ENCODE peak calls at places on chromosomes 6 and 20, in seven cellular contexts. J is MM.1S, S is cardiac muscle cell, W is PC-3, T is SJSA1, O is brain microvascular endothelial cell, A is ascending aorta. F is an unnamed sample.

GRCh38 chr6:38567436-38567835 is 72.3 kb downstream of the BTBD9 start:
- DNase-seq in J (no peak), S (peak; percentile 89), W (peak; percentile 84), T (peak; percentile 61), O (peak; percentile 92), A (no peak), F (no peak)

GRCh38 chr6:15066433-15067337 is 179.2 kb upstream of the JARID2 start:
- DNase-seq in J (no peak), S (peak; percentile 88), W (peak; percentile 34), T (no peak), O (peak; percentile 86), A (peak; percentile 53), F (no peak)

GRCh38 chr6:157314705-157315321 is 8.5 kb downstream of the TMEM242 start:
- DNase-seq in J (peak; percentile 69), S (peak; percentile 86), W (peak; percentile 75), T (no peak), O (peak; percentile 57), A (no peak), F (peak; percentile 81)

GRCh38 chr6:111263837-111264236 is 176.5 kb downstream of the SLC16A10 start:
- DNase-seq in J (no peak), S (peak; percentile 46), W (peak; percentile 73), T (no peak), O (peak; percentile 72), A (no peak), F (no peak)

GRCh38 chr6:75113446-75113845 is 92.4 kb downstream of the COL12A1 start:
- DNase-seq in J (no peak), S (peak; percentile 45), W (no peak), T (no peak), O (no peak), A (no peak), F (no peak)

GRCh38 chr6:135703621-135704020 is 147.9 kb upstream of the PDE7B start:
- DNase-seq in J (peak; percentile 58), S (peak; percentile 43), W (no peak), T (no peak), O (no peak), A (no peak), F (no peak)

GRCh38 chr20:39534846-39535245 is 572.7 kb downstream of the DHX35 start:
- DNase-seq in J (no peak), S (no peak), W (no peak), T (no peak), O (no peak), A (no peak), F (no peak)

GRCh38 chr20:33583154-33583553 is 79.0 kb upstream of the C20orf144 start:
- DNase-seq in J (no peak), S (no peak), W (no peak), T (no peak), O (no peak), A (no peak), F (no peak)

GRCh38 chr6:18601515-18602035 is 214.4 kb downstream of the RNF144B start:
- DNase-seq in J (no peak), S (no peak), W (no peak), T (no peak), O (no peak), A (no peak), F (no peak)

GRCh38 chr20:32164984-32165735 is 42.4 kb downstream of the PLAGL2 start:
- DNase-seq in J (no peak), S (peak; percentile 97), W (no peak), T (no peak), O (no peak), A (no peak), F (no peak)

GRCh38 chr6:44077201-44077946 is 49.9 kb downstream of the MRPL14 start:
- DNase-seq in J (no peak), S (no peak), W (no peak), T (no peak), O (no peak), A (no peak), F (no peak)

GRCh38 chr20:8432435-8433148 is 300.5 kb downstream of the PLCB1 start:
- DNase-seq in J (no peak), S (peak; percentile 27), W (no peak), T (no peak), O (no peak), A (no peak), F (no peak)

GRCh38 chr6:150027806-150028565 is 2.7 kb upstream of the RAET1L start:
- DNase-seq in J (no peak), S (no peak), W (no peak), T (no peak), O (no peak), A (no peak), F (no peak)

GRCh38 chr20:32709528-32710121 is 33.6 kb downstream of the COMMD7 start:
- DNase-seq in J (no peak), S (peak; percentile 16), W (no peak), T (no peak), O (no peak), A (no peak), F (no peak)

GRCh38 chr20:62908971-62909791 is 17.1 kb downstream of the DIDO1 start:
- DNase-seq in J (no peak), S (no peak), W (no peak), T (no peak), O (no peak), A (no peak), F (no peak)

GRCh38 chr20:59148713-59149493 is 14.7 kb upstream of the ZNF831 start:
- DNase-seq in J (no peak), S (no peak), W (no peak), T (no peak), O (no peak), A (no peak), F (no peak)

GRCh38 chr6:166598441-166599138 is 12.1 kb upstream of the RAMACL start:
- DNase-seq in J (no peak), S (peak; percentile 96), W (no peak), T (peak; percentile 80), O (peak; percentile 91), A (no peak), F (no peak)

GRCh38 chr20:34311118-34312023 is 8.2 kb upstream of the AHCY start:
- DNase-seq in J (no peak), S (peak; percentile 38), W (no peak), T (no peak), O (no peak), A (no peak), F (no peak)

GRCh38 chr20:56458227-56458821 is 10.1 kb upstream of the RTF2 start:
- DNase-seq in J (no peak), S (no peak), W (no peak), T (no peak), O (no peak), A (no peak), F (no peak)

GRCh38 chr6:109452181-109452580 is 3.4 kb downstream of the MICAL1 start:
- DNase-seq in J (no peak), S (no peak), W (no peak), T (no peak), O (no peak), A (no peak), F (no peak)

DNA sequence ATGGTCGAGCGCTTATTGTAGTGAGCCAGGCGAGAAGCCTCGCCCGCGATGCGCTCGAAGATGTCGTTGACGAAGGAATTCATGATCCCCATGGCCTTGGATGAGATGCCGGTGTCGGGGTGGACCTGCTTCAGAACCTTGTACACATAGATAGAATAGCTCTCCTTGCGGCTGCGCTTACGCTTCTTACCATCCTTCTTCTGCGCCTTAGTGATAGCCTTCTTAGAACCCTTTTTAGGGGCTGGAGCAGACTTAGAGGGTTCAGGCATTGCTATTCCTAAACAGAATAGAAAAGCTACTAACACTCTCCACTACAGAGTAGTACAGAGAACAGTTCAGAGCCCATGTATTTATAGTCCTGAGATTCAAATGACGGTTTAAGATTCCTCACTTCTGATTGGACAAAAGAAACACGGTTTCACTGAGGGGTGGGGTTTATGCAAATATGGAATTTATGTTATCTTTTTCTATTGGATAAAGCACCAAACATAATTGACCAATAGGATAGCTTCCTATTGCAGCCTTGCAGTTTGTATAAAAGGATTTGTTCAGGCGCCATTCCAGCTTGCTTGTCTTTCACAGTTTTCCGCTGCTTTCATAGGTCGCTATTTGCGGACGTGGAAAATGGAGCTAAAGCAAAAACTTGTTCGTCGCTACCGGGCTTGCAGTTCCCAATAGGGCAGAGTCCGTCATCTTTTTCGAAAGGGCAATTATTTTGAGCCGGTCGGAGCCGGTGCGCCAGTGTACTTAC is 43.7 kb upstream of the HFE start:
- DNase-seq in J (peak; percentile 95), S (peak; percentile 98), W (peak; percentile 99), T (peak; percentile 71), O (peak; percentile 93), A (peak; percentile 30), F (peak; percentile 98)
- H3K27ac ChIP-seq in J (peak overlapping the region; percentile 88), S (no peak overlapping the region), W (peak overlapping the region; percentile 74), T (peak overlapping the region; percentile 89), O (peak overlapping the region; percentile 75), A (peak overlapping the region; percentile 91), F (peak overlapping the region; percentile 99)

GRCh38 chr6:31614674-31615578 is at the start of gene AIF1:
- DNase-seq in J (no peak), S (no peak), W (no peak), T (no peak), O (no peak), A (no peak), F (no peak)
- H3K27ac ChIP-seq in J (peak within 1 kb of the TSS; percentile 35), S (no peak within 1 kb of the TSS), W (no peak within 1 kb of the TSS), T (no peak within 1 kb of the TSS), O (no peak within 1 kb of the TSS), A (no peak within 1 kb of the TSS), F (peak within 1 kb of the TSS; percentile 58)

DNA sequence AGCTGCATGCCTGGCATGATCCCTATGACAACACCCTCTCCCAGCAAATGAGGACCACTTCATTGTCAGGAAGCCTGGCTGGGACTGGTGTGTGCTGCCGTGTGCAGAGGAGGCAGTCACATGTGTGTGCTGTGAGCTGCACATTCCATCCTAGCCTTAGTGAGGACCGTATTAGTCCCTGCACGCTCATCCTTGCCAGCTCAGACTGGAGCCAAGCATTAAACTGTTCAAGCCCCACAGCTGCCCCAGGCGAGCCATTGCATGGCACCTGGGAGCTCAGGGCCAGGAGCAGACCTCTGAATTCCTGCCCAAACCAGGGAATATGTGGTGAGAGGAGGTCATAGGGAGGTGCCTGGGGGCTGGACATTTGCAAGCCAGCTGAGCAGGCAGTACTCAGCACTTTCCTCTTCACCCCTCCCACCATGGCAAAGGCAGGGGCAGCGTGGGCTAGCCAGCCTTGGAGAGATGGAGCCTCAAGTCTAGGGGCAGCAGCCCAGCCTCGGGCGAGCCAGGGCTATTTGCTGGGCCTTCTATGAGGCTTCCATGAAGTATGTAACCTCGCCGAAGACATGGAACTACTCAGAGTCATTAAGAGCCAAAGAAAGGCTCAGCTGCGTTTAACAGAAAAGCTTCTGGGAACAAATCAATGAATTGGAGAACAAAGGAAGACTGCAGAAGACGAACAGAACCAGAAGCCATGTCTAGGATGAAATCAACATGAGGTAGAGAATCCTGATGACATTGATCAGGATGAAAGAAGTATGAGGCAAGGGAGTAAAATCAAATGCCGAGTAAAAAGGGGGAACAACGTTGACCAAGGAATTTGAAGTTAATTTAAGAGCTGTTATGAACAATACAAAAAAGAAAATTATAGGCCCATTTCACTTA is 8.6 kb upstream of the CCN5 start:
- DNase-seq in J (no peak), S (no peak), W (no peak), T (no peak), O (no peak), A (peak; percentile 69), F (no peak)
- H3K27ac ChIP-seq in J (no peak overlapping the region), S (no peak overlapping the region), W (no peak overlapping the region), T (no peak overlapping the region), O (no peak overlapping the region), A (peak overlapping the region; percentile 93), F (no peak overlapping the region)

GRCh38 chr6:138250513-138251247 is 32.4 kb upstream of the PBOV1 start:
- DNase-seq in J (no peak), S (peak; percentile 94), W (no peak), T (no peak), O (no peak), A (peak; percentile 11), F (no peak)
- H3K27ac ChIP-seq in J (no peak overlapping the region), S (no peak overlapping the region), W (no peak overlapping the region), T (no peak overlapping the region), O (no peak overlapping the region), A (peak overlapping the region; percentile 27), F (no peak overlapping the region)

F was measured in OCI-LY7.